ENCODE peak calls at places on chromosomes 3 and 15, in seven cellular contexts. One of them, this sample, is unnamed.

GRCh38 chr3:186839874-186840641 is 2.5 kb upstream of the ADIPOQ start:
- DNase-seq in A549: no peak
- DNase-seq in EH: peak
- DNase-seq in WERI-Rb-1: no peak
- DNase-seq in naive thymus-derived CD8-positive, alpha-beta T cell: no peak
- DNase-seq in CD4-positive, alpha-beta memory T cell: no peak
- DNase-seq in psoas muscle: no peak
- DNase-seq in this sample: peak

GRCh38 chr15:34362047-34362773 is 4.8 kb downstream of the LPCAT4 start:
- DNase-seq in A549: no peak
- DNase-seq in EH: no peak
- DNase-seq in WERI-Rb-1: no peak
- DNase-seq in naive thymus-derived CD8-positive, alpha-beta T cell: no peak
- DNase-seq in CD4-positive, alpha-beta memory T cell: no peak
- DNase-seq in psoas muscle: no peak
- DNase-seq in this sample: no peak

GRCh38 chr3:138944842-138945645 is 1.9 kb downstream of the FOXL2 start:
- DNase-seq in A549: no peak
- DNase-seq in EH: no peak
- DNase-seq in WERI-Rb-1: no peak
- DNase-seq in naive thymus-derived CD8-positive, alpha-beta T cell: no peak
- DNase-seq in CD4-positive, alpha-beta memory T cell: peak
- DNase-seq in psoas muscle: no peak
- DNase-seq in this sample: no peak

GRCh38 chr15:43133429-43134156 is at the start of gene TMEM62:
- DNase-seq in A549: peak
- DNase-seq in EH: peak
- DNase-seq in WERI-Rb-1: peak
- DNase-seq in naive thymus-derived CD8-positive, alpha-beta T cell: peak
- DNase-seq in CD4-positive, alpha-beta memory T cell: peak
- DNase-seq in psoas muscle: peak
- DNase-seq in this sample: no peak

GRCh38 chr3:9088431-9089353 is 125.4 kb upstream of the RAD18 start:
- DNase-seq in A549: no peak
- DNase-seq in EH: no peak
- DNase-seq in WERI-Rb-1: no peak
- DNase-seq in naive thymus-derived CD8-positive, alpha-beta T cell: no peak
- DNase-seq in CD4-positive, alpha-beta memory T cell: no peak
- DNase-seq in psoas muscle: no peak
- DNase-seq in this sample: no peak

GRCh38 chr3:45124379-45124778 is 21.8 kb downstream of the CDCP1 start:
- DNase-seq in A549: peak
- DNase-seq in EH: peak
- DNase-seq in WERI-Rb-1: no peak
- DNase-seq in naive thymus-derived CD8-positive, alpha-beta T cell: no peak
- DNase-seq in CD4-positive, alpha-beta memory T cell: no peak
- DNase-seq in psoas muscle: peak
- DNase-seq in this sample: no peak

GRCh38 chr3:8490079-8490552 is 11.5 kb upstream of the LMCD1 start:
- DNase-seq in A549: peak
- DNase-seq in EH: peak
- DNase-seq in WERI-Rb-1: no peak
- DNase-seq in naive thymus-derived CD8-positive, alpha-beta T cell: no peak
- DNase-seq in CD4-positive, alpha-beta memory T cell: no peak
- DNase-seq in psoas muscle: peak
- DNase-seq in this sample: no peak

GRCh38 chr3:158668506-158668905 is 3.9 kb downstream of the LXN start:
- DNase-seq in A549: no peak
- DNase-seq in EH: peak
- DNase-seq in WERI-Rb-1: no peak
- DNase-seq in naive thymus-derived CD8-positive, alpha-beta T cell: no peak
- DNase-seq in CD4-positive, alpha-beta memory T cell: no peak
- DNase-seq in psoas muscle: no peak
- DNase-seq in this sample: no peak

GRCh38 chr3:16090711-16091110 is 83.8 kb upstream of the GALNT15 start:
- DNase-seq in A549: no peak
- DNase-seq in EH: no peak
- DNase-seq in WERI-Rb-1: no peak
- DNase-seq in naive thymus-derived CD8-positive, alpha-beta T cell: no peak
- DNase-seq in CD4-positive, alpha-beta memory T cell: no peak
- DNase-seq in psoas muscle: no peak
- DNase-seq in this sample: no peak

GRCh38 chr3:184320099-184320445 is 5.7 kb downstream of the EIF4G1 start:
- DNase-seq in A549: peak
- DNase-seq in EH: peak
- DNase-seq in WERI-Rb-1: no peak
- DNase-seq in naive thymus-derived CD8-positive, alpha-beta T cell: no peak
- DNase-seq in CD4-positive, alpha-beta memory T cell: no peak
- DNase-seq in psoas muscle: peak
- DNase-seq in this sample: peak

GRCh38 chr3:109228391-109229080 is 87.8 kb downstream of the DPPA2 start:
- DNase-seq in A549: no peak
- DNase-seq in EH: no peak
- DNase-seq in WERI-Rb-1: no peak
- DNase-seq in naive thymus-derived CD8-positive, alpha-beta T cell: no peak
- DNase-seq in CD4-positive, alpha-beta memory T cell: no peak
- DNase-seq in psoas muscle: no peak
- DNase-seq in this sample: no peak

GRCh38 chr15:29337156-29337959 is 67.7 kb upstream of the NSMCE3 start:
- DNase-seq in A549: no peak
- DNase-seq in EH: peak
- DNase-seq in WERI-Rb-1: no peak
- DNase-seq in naive thymus-derived CD8-positive, alpha-beta T cell: no peak
- DNase-seq in CD4-positive, alpha-beta memory T cell: no peak
- DNase-seq in psoas muscle: no peak
- DNase-seq in this sample: no peak

GRCh38 chr15:62866366-62866765 is 176.2 kb upstream of the TPM1 start:
- DNase-seq in A549: no peak
- DNase-seq in EH: no peak
- DNase-seq in WERI-Rb-1: no peak
- DNase-seq in naive thymus-derived CD8-positive, alpha-beta T cell: no peak
- DNase-seq in CD4-positive, alpha-beta memory T cell: no peak
- DNase-seq in psoas muscle: no peak
- DNase-seq in this sample: peak

GRCh38 chr3:155497930-155498647 is 204.6 kb upstream of the STRIT1 start:
- DNase-seq in A549: peak
- DNase-seq in EH: peak
- DNase-seq in WERI-Rb-1: no peak
- DNase-seq in naive thymus-derived CD8-positive, alpha-beta T cell: no peak
- DNase-seq in CD4-positive, alpha-beta memory T cell: no peak
- DNase-seq in psoas muscle: no peak
- DNase-seq in this sample: no peak

GRCh38 chr3:126965526-126966080 is 17.3 kb upstream of the PLXNA1 start:
- DNase-seq in A549: no peak
- DNase-seq in EH: no peak
- DNase-seq in WERI-Rb-1: no peak
- DNase-seq in naive thymus-derived CD8-positive, alpha-beta T cell: no peak
- DNase-seq in CD4-positive, alpha-beta memory T cell: no peak
- DNase-seq in psoas muscle: peak
- DNase-seq in this sample: no peak

GRCh38 chr3:156643729-156644389 is 30.5 kb upstream of the TIPARP start:
- DNase-seq in A549: no peak
- DNase-seq in EH: no peak
- DNase-seq in WERI-Rb-1: no peak
- DNase-seq in naive thymus-derived CD8-positive, alpha-beta T cell: no peak
- DNase-seq in CD4-positive, alpha-beta memory T cell: peak
- DNase-seq in psoas muscle: no peak
- DNase-seq in this sample: no peak

GRCh38 chr3:157412323-157412845 is 24.3 kb upstream of the PTX3 start:
- DNase-seq in A549: no peak
- DNase-seq in EH: no peak
- DNase-seq in WERI-Rb-1: no peak
- DNase-seq in naive thymus-derived CD8-positive, alpha-beta T cell: no peak
- DNase-seq in CD4-positive, alpha-beta memory T cell: no peak
- DNase-seq in psoas muscle: no peak
- DNase-seq in this sample: no peak

This sample was measured in osteocyte.